ENCODE peak calls at places on chromosomes 12 and 14, in five cellular contexts. V is stimulated activated CD8-positive, alpha-beta memory T cell treated with anti-CD3 and anti-CD28 coated beads, Interleukin-2, amount 100 ng/mL, for 1 hour; L is activated CD4-positive, CD25-positive, alpha-beta regulatory T cell; P is iris pigment epithelial cell; M is PC-3. H is an unnamed sample.

GRCh38 chr12:75944905-75945412 is 86.6 kb downstream of the PHLDA1 start:
- DNase-seq in V (no peak), L (no peak), P (no peak), M (no peak), H (no peak)

GRCh38 chr12:6471992-6472366 is 1.5 kb upstream of the VAMP1 start:
- DNase-seq in V (no peak), L (no peak), P (peak; percentile 40), M (no peak), H (peak; percentile 46)

GRCh38 chr14:80955434-80955939 is at the start of gene TSHR:
- DNase-seq in V (no peak), L (no peak), P (no peak), M (no peak), H (no peak)

GRCh38 chr14:101133068-101133467 is 229.5 kb upstream of the RTL1 start:
- DNase-seq in V (no peak), L (no peak), P (no peak), M (no peak), H (no peak)

GRCh38 chr12:2925322-2925995 is 33.7 kb upstream of the TEAD4 start:
- DNase-seq in V (no peak), L (no peak), P (peak; percentile 15), M (peak; percentile 40), H (peak; percentile 29)

GRCh38 chr12:5567021-5567744 is 135.3 kb downstream of the NTF3 start:
- DNase-seq in V (no peak), L (no peak), P (no peak), M (no peak), H (no peak)

GRCh38 chr12:79673334-79673733 is 17.4 kb downstream of the PAWR start:
- DNase-seq in V (no peak), L (no peak), P (no peak), M (peak; percentile 28), H (no peak)

GRCh38 chr12:32285484-32285883 is 113.9 kb upstream of the FGD4 start:
- DNase-seq in V (no peak), L (no peak), P (no peak), M (no peak), H (no peak)

GRCh38 chr12:49098035-49098451 is 3.4 kb upstream of the DHH start:
- DNase-seq in V (no peak), L (peak; percentile 48), P (peak; percentile 41), M (peak; percentile 58), H (peak; percentile 25)

GRCh38 chr12:4272014-4272975 is 1.3 kb upstream of the CCND2 start:
- DNase-seq in V (peak; percentile 65), L (peak; percentile 82), P (peak; percentile 56), M (no peak), H (peak; percentile 14)

GRCh38 chr14:24172871-24173281 is 996 bp downstream of the REC8 start:
- DNase-seq in V (no peak), L (no peak), P (no peak), M (no peak), H (no peak)

GRCh38 chr14:24605435-24606190 is 3.9 kb downstream of the GZMH start:
- DNase-seq in V (peak; percentile 29), L (peak; percentile 58), P (no peak), M (peak; percentile 46), H (no peak)

GRCh38 chr14:104694475-104694950 is 5.1 kb downstream of the INF2 start:
- DNase-seq in V (no peak), L (no peak), P (no peak), M (no peak), H (no peak)

GRCh38 chr14:30389134-30389900 is 169.6 kb upstream of the G2E3 start:
- DNase-seq in V (no peak), L (no peak), P (peak; percentile 1), M (peak; percentile 43), H (peak; percentile 43)

GRCh38 chr14:95759952-95760351 is 46.0 kb upstream of the TCL1A start:
- DNase-seq in V (no peak), L (no peak), P (no peak), M (no peak), H (no peak)

GRCh38 chr14:22465201-22465835 is 123.7 kb downstream of the DAD1 start:
- DNase-seq in V (no peak), L (no peak), P (peak; percentile 36), M (peak; percentile 51), H (peak; percentile 46)

GRCh38 chr12:54411398-54412241 is 7.4 kb downstream of the ITGA5 start:
- DNase-seq in V (no peak), L (no peak), P (peak; percentile 90), M (peak; percentile 87), H (peak; percentile 95)

GRCh38 chr14:69424139-69424923 is 25.8 kb downstream of the SLC39A9 start:
- DNase-seq in V (no peak), L (no peak), P (peak; percentile 67), M (peak; percentile 64), H (peak; percentile 37)

GRCh38 chr14:89858084-89858483 is 96.4 kb downstream of the EFCAB11 start:
- DNase-seq in V (no peak), L (no peak), P (peak; percentile 23), M (no peak), H (peak; percentile 55)

GRCh38 chr14:75205586-75205985 is 29.2 kb upstream of the TMED10 start:
- DNase-seq in V (no peak), L (no peak), P (peak; percentile 73), M (peak; percentile 60), H (peak; percentile 76)

GRCh38 chr12:97637770-97638169 is 175.2 kb downstream of the RMST start:
- DNase-seq in V (no peak), L (no peak), P (peak; percentile 14), M (no peak), H (no peak)

GRCh38 chr12:79687711-79688270 is 3.0 kb downstream of the PAWR start:
- DNase-seq in V (no peak), L (no peak), P (peak; percentile 15), M (no peak), H (peak; percentile 27)

GRCh38 chr14:55533960-55534359 is 46.0 kb upstream of the KTN1 start:
- DNase-seq in V (no peak), L (no peak), P (no peak), M (no peak), H (no peak)

GRCh38 chr14:37721976-37722659 is 126.7 kb downstream of the TTC6 start:
- DNase-seq in V (no peak), L (no peak), P (peak; percentile 68), M (no peak), H (no peak)

GRCh38 chr12:54416908-54417603 is 2.0 kb downstream of the ITGA5 start:
- DNase-seq in V (no peak), L (no peak), P (no peak), M (no peak), H (no peak)

GRCh38 chr12:92987846-92988621 is 58.9 kb upstream of the EEA1 start:
- DNase-seq in V (no peak), L (no peak), P (no peak), M (no peak), H (no peak)

GRCh38 chr12:121911824-121912585 is 6.4 kb upstream of the CFAP251 start:
- DNase-seq in V (no peak), L (no peak), P (no peak), M (no peak), H (no peak)

GRCh38 chr14:26128931-26129674 is 468.7 kb downstream of the NOVA1 start:
- DNase-seq in V (no peak), L (no peak), P (peak; percentile 73), M (no peak), H (no peak)

GRCh38 chr12:50707396-50707795 is 56.5 kb upstream of the ATF1 start:
- DNase-seq in V (no peak), L (no peak), P (no peak), M (no peak), H (no peak)

GRCh38 chr12:24415934-24416333 is 466.5 kb upstream of the SOX5 start:
- DNase-seq in V (no peak), L (no peak), P (no peak), M (no peak), H (no peak)

GRCh38 chr14:88559852-88560251 is 3.0 kb upstream of the ZC3H14 start:
- DNase-seq in V (no peak), L (no peak), P (peak; percentile 63), M (peak; percentile 63), H (peak; percentile 61)

GRCh38 chr12:131872154-131873046 is 22.0 kb upstream of the ULK1 start:
- DNase-seq in V (no peak), L (no peak), P (peak; percentile 68), M (peak; percentile 99), H (peak; percentile 95)

GRCh38 chr12:64258576-64258975 is 36.5 kb upstream of the KICS2 start:
- DNase-seq in V (no peak), L (no peak), P (peak; percentile 25), M (no peak), H (peak; percentile 7)

GRCh38 chr14:55129086-55129427 is at the start of gene LGALS3:
- DNase-seq in V (no peak), L (peak; percentile 13), P (peak; percentile 63), M (peak; percentile 92), H (peak; percentile 70)

GRCh38 chr12:52203126-52203921 is 11.5 kb upstream of the KRT80 start:
- DNase-seq in V (no peak), L (no peak), P (no peak), M (peak; percentile 80), H (peak; percentile 90)

GRCh38 chr14:30596972-30597371 is 25.1 kb upstream of the SCFD1 start:
- DNase-seq in V (no peak), L (no peak), P (no peak), M (no peak), H (no peak)

H was measured in M059J.